ENCODE peak calls at places on chromosomes 5 and 9, in six cellular contexts. One of them, this sample, is unnamed.

GRCh38 chr9:93613791-93614190 is 37.4 kb downstream of the PHF2 start:
- DNase-seq in OCI-M1: no peak
- DNase-seq in NCI-H2081 treated with DMSO at 0.1 percent for 48 hours: no peak
- DNase-seq in stimulated activated CD4-positive, alpha-beta T cell treated with anti-CD3 and anti-CD28 coated beads, Interleukin-4, amount 100 ng/mL, for 24 hours: no peak
- DNase-seq in T-helper 22 cell: no peak
- DNase-seq in IMR-90: no peak
- DNase-seq in this sample: no peak

GRCh38 chr9:2018764-2019548 is 3.8 kb downstream of the SMARCA2 start:
- DNase-seq in NCI-H2081 treated with DMSO at 0.1 percent for 48 hours: no peak
- DNase-seq in stimulated activated CD4-positive, alpha-beta T cell treated with anti-CD3 and anti-CD28 coated beads, Interleukin-4, amount 100 ng/mL, for 24 hours: no peak
- DNase-seq in T-helper 22 cell: peak
- DNase-seq in OCI-M1: peak
- DNase-seq in IMR-90: no peak
- DNase-seq in this sample: no peak

GRCh38 chr5:53568868-53569267 is 8.4 kb downstream of the NDUFS4 start:
- DNase-seq in NCI-H2081 treated with DMSO at 0.1 percent for 48 hours: no peak
- DNase-seq in IMR-90: peak
- DNase-seq in OCI-M1: peak
- DNase-seq in T-helper 22 cell: no peak
- DNase-seq in stimulated activated CD4-positive, alpha-beta T cell treated with anti-CD3 and anti-CD28 coated beads, Interleukin-4, amount 100 ng/mL, for 24 hours: no peak
- DNase-seq in this sample: no peak

GRCh38 chr9:135905380-135906282 is 1.7 kb downstream of the CAMSAP1 start:
- DNase-seq in NCI-H2081 treated with DMSO at 0.1 percent for 48 hours: no peak
- DNase-seq in stimulated activated CD4-positive, alpha-beta T cell treated with anti-CD3 and anti-CD28 coated beads, Interleukin-4, amount 100 ng/mL, for 24 hours: peak
- DNase-seq in IMR-90: peak
- DNase-seq in OCI-M1: peak
- DNase-seq in T-helper 22 cell: peak
- DNase-seq in this sample: peak

GRCh38 chr5:171693397-171693796 is 92.2 kb upstream of the SMIM23 start:
- DNase-seq in stimulated activated CD4-positive, alpha-beta T cell treated with anti-CD3 and anti-CD28 coated beads, Interleukin-4, amount 100 ng/mL, for 24 hours: no peak
- DNase-seq in NCI-H2081 treated with DMSO at 0.1 percent for 48 hours: no peak
- DNase-seq in OCI-M1: no peak
- DNase-seq in IMR-90: no peak
- DNase-seq in T-helper 22 cell: no peak
- DNase-seq in this sample: no peak

GRCh38 chr9:115018547-115019435 is 88.4 kb upstream of the TNFSF8 start:
- DNase-seq in OCI-M1: no peak
- DNase-seq in NCI-H2081 treated with DMSO at 0.1 percent for 48 hours: no peak
- DNase-seq in T-helper 22 cell: no peak
- DNase-seq in stimulated activated CD4-positive, alpha-beta T cell treated with anti-CD3 and anti-CD28 coated beads, Interleukin-4, amount 100 ng/mL, for 24 hours: no peak
- DNase-seq in IMR-90: peak
- DNase-seq in this sample: peak

GRCh38 chr9:80059979-80060378 is 488.2 kb downstream of the TLE4 start:
- DNase-seq in stimulated activated CD4-positive, alpha-beta T cell treated with anti-CD3 and anti-CD28 coated beads, Interleukin-4, amount 100 ng/mL, for 24 hours: no peak
- DNase-seq in IMR-90: no peak
- DNase-seq in OCI-M1: no peak
- DNase-seq in NCI-H2081 treated with DMSO at 0.1 percent for 48 hours: no peak
- DNase-seq in T-helper 22 cell: no peak
- DNase-seq in this sample: no peak

GRCh38 chr9:18490591-18491370 is 16.8 kb downstream of the ADAMTSL1 start:
- DNase-seq in stimulated activated CD4-positive, alpha-beta T cell treated with anti-CD3 and anti-CD28 coated beads, Interleukin-4, amount 100 ng/mL, for 24 hours: no peak
- DNase-seq in T-helper 22 cell: no peak
- DNase-seq in NCI-H2081 treated with DMSO at 0.1 percent for 48 hours: no peak
- DNase-seq in OCI-M1: no peak
- DNase-seq in IMR-90: peak
- DNase-seq in this sample: peak

GRCh38 chr9:78713746-78714405 is 417.0 kb downstream of the PSAT1 start:
- DNase-seq in IMR-90: peak
- DNase-seq in NCI-H2081 treated with DMSO at 0.1 percent for 48 hours: no peak
- DNase-seq in T-helper 22 cell: no peak
- DNase-seq in stimulated activated CD4-positive, alpha-beta T cell treated with anti-CD3 and anti-CD28 coated beads, Interleukin-4, amount 100 ng/mL, for 24 hours: no peak
- DNase-seq in OCI-M1: no peak
- DNase-seq in this sample: peak

GRCh38 chr9:135068776-135069415 is 18.6 kb upstream of the OLFM1 start:
- DNase-seq in NCI-H2081 treated with DMSO at 0.1 percent for 48 hours: no peak
- DNase-seq in stimulated activated CD4-positive, alpha-beta T cell treated with anti-CD3 and anti-CD28 coated beads, Interleukin-4, amount 100 ng/mL, for 24 hours: no peak
- DNase-seq in T-helper 22 cell: no peak
- DNase-seq in IMR-90: no peak
- DNase-seq in OCI-M1: no peak
- DNase-seq in this sample: no peak

GRCh38 chr5:1515921-1516571 is 7.7 kb downstream of the LPCAT1 start:
- DNase-seq in T-helper 22 cell: no peak
- DNase-seq in OCI-M1: no peak
- DNase-seq in NCI-H2081 treated with DMSO at 0.1 percent for 48 hours: no peak
- DNase-seq in IMR-90: peak
- DNase-seq in stimulated activated CD4-positive, alpha-beta T cell treated with anti-CD3 and anti-CD28 coated beads, Interleukin-4, amount 100 ng/mL, for 24 hours: no peak
- DNase-seq in this sample: peak

GRCh38 chr9:124183772-124184171 is 74.0 kb upstream of the NEK6 start:
- DNase-seq in stimulated activated CD4-positive, alpha-beta T cell treated with anti-CD3 and anti-CD28 coated beads, Interleukin-4, amount 100 ng/mL, for 24 hours: no peak
- DNase-seq in T-helper 22 cell: no peak
- DNase-seq in OCI-M1: no peak
- DNase-seq in NCI-H2081 treated with DMSO at 0.1 percent for 48 hours: no peak
- DNase-seq in IMR-90: no peak
- DNase-seq in this sample: no peak

GRCh38 chr9:114050646-114051045 is 27.5 kb downstream of the AMBP start:
- DNase-seq in T-helper 22 cell: no peak
- DNase-seq in IMR-90: no peak
- DNase-seq in stimulated activated CD4-positive, alpha-beta T cell treated with anti-CD3 and anti-CD28 coated beads, Interleukin-4, amount 100 ng/mL, for 24 hours: no peak
- DNase-seq in OCI-M1: no peak
- DNase-seq in NCI-H2081 treated with DMSO at 0.1 percent for 48 hours: no peak
- DNase-seq in this sample: no peak

GRCh38 chr9:134332841-134333233 is 6.6 kb downstream of the RXRA start:
- DNase-seq in stimulated activated CD4-positive, alpha-beta T cell treated with anti-CD3 and anti-CD28 coated beads, Interleukin-4, amount 100 ng/mL, for 24 hours: no peak
- DNase-seq in IMR-90: no peak
- DNase-seq in NCI-H2081 treated with DMSO at 0.1 percent for 48 hours: no peak
- DNase-seq in T-helper 22 cell: no peak
- DNase-seq in OCI-M1: no peak
- DNase-seq in this sample: no peak

GRCh38 chr5:174829511-174829864 is 105.1 kb downstream of the MSX2 start:
- DNase-seq in NCI-H2081 treated with DMSO at 0.1 percent for 48 hours: no peak
- DNase-seq in OCI-M1: no peak
- DNase-seq in IMR-90: no peak
- DNase-seq in stimulated activated CD4-positive, alpha-beta T cell treated with anti-CD3 and anti-CD28 coated beads, Interleukin-4, amount 100 ng/mL, for 24 hours: no peak
- DNase-seq in T-helper 22 cell: no peak
- DNase-seq in this sample: no peak

GRCh38 chr9:3647652-3648051 is 121.9 kb upstream of the RFX3 start:
- DNase-seq in IMR-90: no peak
- DNase-seq in T-helper 22 cell: no peak
- DNase-seq in OCI-M1: peak
- DNase-seq in stimulated activated CD4-positive, alpha-beta T cell treated with anti-CD3 and anti-CD28 coated beads, Interleukin-4, amount 100 ng/mL, for 24 hours: no peak
- DNase-seq in NCI-H2081 treated with DMSO at 0.1 percent for 48 hours: no peak
- DNase-seq in this sample: no peak

GRCh38 chr9:103734471-103734870 is 359.6 kb upstream of the SMC2 start:
- DNase-seq in NCI-H2081 treated with DMSO at 0.1 percent for 48 hours: no peak
- DNase-seq in IMR-90: no peak
- DNase-seq in stimulated activated CD4-positive, alpha-beta T cell treated with anti-CD3 and anti-CD28 coated beads, Interleukin-4, amount 100 ng/mL, for 24 hours: no peak
- DNase-seq in OCI-M1: no peak
- DNase-seq in T-helper 22 cell: no peak
- DNase-seq in this sample: no peak

GRCh38 chr5:88480245-88480644 is 211.6 kb upstream of the TMEM161B start:
- DNase-seq in NCI-H2081 treated with DMSO at 0.1 percent for 48 hours: peak
- DNase-seq in T-helper 22 cell: no peak
- DNase-seq in OCI-M1: no peak
- DNase-seq in stimulated activated CD4-positive, alpha-beta T cell treated with anti-CD3 and anti-CD28 coated beads, Interleukin-4, amount 100 ng/mL, for 24 hours: no peak
- DNase-seq in IMR-90: no peak
- DNase-seq in this sample: no peak

GRCh38 chr9:70127540-70128416 is 84.1 kb downstream of the MAMDC2 start:
- DNase-seq in IMR-90: no peak
- DNase-seq in stimulated activated CD4-positive, alpha-beta T cell treated with anti-CD3 and anti-CD28 coated beads, Interleukin-4, amount 100 ng/mL, for 24 hours: no peak
- DNase-seq in NCI-H2081 treated with DMSO at 0.1 percent for 48 hours: no peak
- DNase-seq in OCI-M1: no peak
- DNase-seq in T-helper 22 cell: no peak
- DNase-seq in this sample: no peak

GRCh38 chr5:58670620-58671019 is 87.7 kb downstream of the RAB3C start:
- DNase-seq in T-helper 22 cell: no peak
- DNase-seq in stimulated activated CD4-positive, alpha-beta T cell treated with anti-CD3 and anti-CD28 coated beads, Interleukin-4, amount 100 ng/mL, for 24 hours: no peak
- DNase-seq in IMR-90: no peak
- DNase-seq in OCI-M1: no peak
- DNase-seq in NCI-H2081 treated with DMSO at 0.1 percent for 48 hours: no peak
- DNase-seq in this sample: no peak

GRCh38 chr9:7234144-7234543 is 476.4 kb downstream of the KDM4C start:
- DNase-seq in OCI-M1: peak
- DNase-seq in IMR-90: peak
- DNase-seq in T-helper 22 cell: no peak
- DNase-seq in NCI-H2081 treated with DMSO at 0.1 percent for 48 hours: no peak
- DNase-seq in stimulated activated CD4-positive, alpha-beta T cell treated with anti-CD3 and anti-CD28 coated beads, Interleukin-4, amount 100 ng/mL, for 24 hours: peak
- DNase-seq in this sample: peak

GRCh38 chr9:79382468-79382867 is 189.3 kb upstream of the TLE4 start:
- DNase-seq in T-helper 22 cell: no peak
- DNase-seq in stimulated activated CD4-positive, alpha-beta T cell treated with anti-CD3 and anti-CD28 coated beads, Interleukin-4, amount 100 ng/mL, for 24 hours: no peak
- DNase-seq in NCI-H2081 treated with DMSO at 0.1 percent for 48 hours: no peak
- DNase-seq in IMR-90: no peak
- DNase-seq in OCI-M1: no peak
- DNase-seq in this sample: no peak

GRCh38 chr9:124010665-124011321 is 775 bp upstream of the LHX2 start:
- DNase-seq in T-helper 22 cell: no peak
- DNase-seq in OCI-M1: no peak
- DNase-seq in NCI-H2081 treated with DMSO at 0.1 percent for 48 hours: no peak
- DNase-seq in stimulated activated CD4-positive, alpha-beta T cell treated with anti-CD3 and anti-CD28 coated beads, Interleukin-4, amount 100 ng/mL, for 24 hours: no peak
- DNase-seq in IMR-90: no peak
- DNase-seq in this sample: no peak

GRCh38 chr5:107526263-107526937 is 144.3 kb downstream of the EFNA5 start:
- DNase-seq in NCI-H2081 treated with DMSO at 0.1 percent for 48 hours: no peak
- DNase-seq in OCI-M1: no peak
- DNase-seq in T-helper 22 cell: no peak
- DNase-seq in stimulated activated CD4-positive, alpha-beta T cell treated with anti-CD3 and anti-CD28 coated beads, Interleukin-4, amount 100 ng/mL, for 24 hours: no peak
- DNase-seq in IMR-90: peak
- DNase-seq in this sample: peak

GRCh38 chr5:176809544-176810083 is 745 bp upstream of the UNC5A start:
- DNase-seq in NCI-H2081 treated with DMSO at 0.1 percent for 48 hours: no peak
- DNase-seq in stimulated activated CD4-positive, alpha-beta T cell treated with anti-CD3 and anti-CD28 coated beads, Interleukin-4, amount 100 ng/mL, for 24 hours: no peak
- DNase-seq in IMR-90: no peak
- DNase-seq in T-helper 22 cell: no peak
- DNase-seq in OCI-M1: no peak
- DNase-seq in this sample: peak

GRCh38 chr5:86909461-86909881 is 291.7 kb downstream of the COX7C start:
- DNase-seq in IMR-90: peak
- DNase-seq in T-helper 22 cell: no peak
- DNase-seq in OCI-M1: no peak
- DNase-seq in stimulated activated CD4-positive, alpha-beta T cell treated with anti-CD3 and anti-CD28 coated beads, Interleukin-4, amount 100 ng/mL, for 24 hours: no peak
- DNase-seq in NCI-H2081 treated with DMSO at 0.1 percent for 48 hours: no peak
- DNase-seq in this sample: peak

GRCh38 chr5:133962801-133963476 is 5.5 kb downstream of the C5orf15 start:
- DNase-seq in T-helper 22 cell: no peak
- DNase-seq in IMR-90: peak
- DNase-seq in NCI-H2081 treated with DMSO at 0.1 percent for 48 hours: no peak
- DNase-seq in OCI-M1: peak
- DNase-seq in stimulated activated CD4-positive, alpha-beta T cell treated with anti-CD3 and anti-CD28 coated beads, Interleukin-4, amount 100 ng/mL, for 24 hours: no peak
- DNase-seq in this sample: peak

GRCh38 chr9:132006657-132007370 is 72.9 kb downstream of the MED27 start:
- DNase-seq in stimulated activated CD4-positive, alpha-beta T cell treated with anti-CD3 and anti-CD28 coated beads, Interleukin-4, amount 100 ng/mL, for 24 hours: peak
- DNase-seq in NCI-H2081 treated with DMSO at 0.1 percent for 48 hours: peak
- DNase-seq in OCI-M1: no peak
- DNase-seq in IMR-90: peak
- DNase-seq in T-helper 22 cell: no peak
- DNase-seq in this sample: peak

GRCh38 chr9:136242908-136243525 is 2.6 kb downstream of the QSOX2 start:
- DNase-seq in T-helper 22 cell: no peak
- DNase-seq in stimulated activated CD4-positive, alpha-beta T cell treated with anti-CD3 and anti-CD28 coated beads, Interleukin-4, amount 100 ng/mL, for 24 hours: no peak
- DNase-seq in OCI-M1: no peak
- DNase-seq in IMR-90: no peak
- DNase-seq in NCI-H2081 treated with DMSO at 0.1 percent for 48 hours: no peak
- DNase-seq in this sample: no peak

GRCh38 chr5:43661102-43661501 is 58.1 kb downstream of the NNT start:
- DNase-seq in stimulated activated CD4-positive, alpha-beta T cell treated with anti-CD3 and anti-CD28 coated beads, Interleukin-4, amount 100 ng/mL, for 24 hours: peak
- DNase-seq in OCI-M1: peak
- DNase-seq in IMR-90: peak
- DNase-seq in NCI-H2081 treated with DMSO at 0.1 percent for 48 hours: peak
- DNase-seq in T-helper 22 cell: no peak
- DNase-seq in this sample: peak

GRCh38 chr9:27945386-27945785 is 372.1 kb upstream of the C9orf72 start:
- DNase-seq in stimulated activated CD4-positive, alpha-beta T cell treated with anti-CD3 and anti-CD28 coated beads, Interleukin-4, amount 100 ng/mL, for 24 hours: no peak
- DNase-seq in T-helper 22 cell: no peak
- DNase-seq in IMR-90: no peak
- DNase-seq in OCI-M1: no peak
- DNase-seq in NCI-H2081 treated with DMSO at 0.1 percent for 48 hours: no peak
- DNase-seq in this sample: peak

GRCh38 chr9:72292184-72292787 is 72.7 kb downstream of the ZFAND5 start:
- DNase-seq in IMR-90: peak
- DNase-seq in T-helper 22 cell: no peak
- DNase-seq in OCI-M1: peak
- DNase-seq in stimulated activated CD4-positive, alpha-beta T cell treated with anti-CD3 and anti-CD28 coated beads, Interleukin-4, amount 100 ng/mL, for 24 hours: no peak
- DNase-seq in NCI-H2081 treated with DMSO at 0.1 percent for 48 hours: no peak
- DNase-seq in this sample: peak

GRCh38 chr9:97572196-97572891 is 60.8 kb downstream of the TSTD2 start:
- DNase-seq in IMR-90: no peak
- DNase-seq in NCI-H2081 treated with DMSO at 0.1 percent for 48 hours: no peak
- DNase-seq in T-helper 22 cell: no peak
- DNase-seq in OCI-M1: no peak
- DNase-seq in stimulated activated CD4-positive, alpha-beta T cell treated with anti-CD3 and anti-CD28 coated beads, Interleukin-4, amount 100 ng/mL, for 24 hours: no peak
- DNase-seq in this sample: no peak

GRCh38 chr5:88675159-88675757 is 207.7 kb downstream of the MEF2C start:
- DNase-seq in IMR-90: no peak
- DNase-seq in T-helper 22 cell: no peak
- DNase-seq in OCI-M1: no peak
- DNase-seq in NCI-H2081 treated with DMSO at 0.1 percent for 48 hours: no peak
- DNase-seq in stimulated activated CD4-positive, alpha-beta T cell treated with anti-CD3 and anti-CD28 coated beads, Interleukin-4, amount 100 ng/mL, for 24 hours: no peak
- DNase-seq in this sample: no peak

GRCh38 chr9:78030553-78031270 is 899 bp downstream of the GNAQ start:
- DNase-seq in T-helper 22 cell: peak
- DNase-seq in NCI-H2081 treated with DMSO at 0.1 percent for 48 hours: no peak
- DNase-seq in IMR-90: peak
- DNase-seq in OCI-M1: peak
- DNase-seq in stimulated activated CD4-positive, alpha-beta T cell treated with anti-CD3 and anti-CD28 coated beads, Interleukin-4, amount 100 ng/mL, for 24 hours: peak
- DNase-seq in this sample: peak

GRCh38 chr5:36606437-36607113 is at the start of gene SLC1A3:
- DNase-seq in OCI-M1: peak
- DNase-seq in T-helper 22 cell: no peak
- DNase-seq in stimulated activated CD4-positive, alpha-beta T cell treated with anti-CD3 and anti-CD28 coated beads, Interleukin-4, amount 100 ng/mL, for 24 hours: peak
- DNase-seq in IMR-90: peak
- DNase-seq in NCI-H2081 treated with DMSO at 0.1 percent for 48 hours: no peak
- DNase-seq in this sample: peak

GRCh38 chr5:55507574-55507973 is 27.2 kb downstream of the PLPP1 start:
- DNase-seq in stimulated activated CD4-positive, alpha-beta T cell treated with anti-CD3 and anti-CD28 coated beads, Interleukin-4, amount 100 ng/mL, for 24 hours: no peak
- DNase-seq in OCI-M1: no peak
- DNase-seq in IMR-90: no peak
- DNase-seq in NCI-H2081 treated with DMSO at 0.1 percent for 48 hours: no peak
- DNase-seq in T-helper 22 cell: no peak
- DNase-seq in this sample: no peak

GRCh38 chr9:130756037-130756436 is 62.5 kb downstream of the EXOSC2 start:
- DNase-seq in stimulated activated CD4-positive, alpha-beta T cell treated with anti-CD3 and anti-CD28 coated beads, Interleukin-4, amount 100 ng/mL, for 24 hours: no peak
- DNase-seq in NCI-H2081 treated with DMSO at 0.1 percent for 48 hours: no peak
- DNase-seq in OCI-M1: peak
- DNase-seq in T-helper 22 cell: no peak
- DNase-seq in IMR-90: no peak
- DNase-seq in this sample: peak

This sample was measured in mesenchymal stem cell.